ENCODE peak calls at places on chromosomes 13 and 19, in seven cellular contexts. O, Z, I, A, Q, F and V are unnamed samples.

GRCh38 chr19:39813264-39813998 is 20.5 kb downstream of the DYRK1B start:
- DNase-seq in Z (no peak), A (no peak), I (no peak), O (no peak), Q (no peak), F (no peak), V (no peak)

GRCh38 chr13:78732445-78733017 is 73.6 kb upstream of the OBI1 start:
- DNase-seq in F (no peak), I (no peak), O (no peak), Z (no peak), Q (no peak), A (no peak), V (no peak)

GRCh38 chr13:93450226-93450625 is 223.6 kb downstream of the GPC6 start:
- DNase-seq in Q (no peak), F (no peak), Z (peak; percentile 34), O (no peak), I (no peak), A (no peak), V (no peak)

GRCh38 chr13:46751811-46752635 is 44.9 kb downstream of the ESD start:
- DNase-seq in A (no peak), I (no peak), F (no peak), O (no peak), Z (no peak), Q (no peak), V (no peak)

GRCh38 chr13:23579072-23579885 is 9.1 kb downstream of the TNFRSF19 start:
- DNase-seq in F (peak; percentile 81), Z (peak; percentile 53), A (peak; percentile 92), O (peak; percentile 39), Q (peak; percentile 95), I (peak; percentile 95), V (peak; percentile 91)

GRCh38 chr13:48192536-48192935 is 40.5 kb upstream of the ITM2B start:
- DNase-seq in A (no peak), Z (no peak), O (no peak), F (no peak), Q (no peak), I (no peak), V (no peak)

GRCh38 chr13:112095354-112095753 is 28.4 kb downstream of the SOX1 start:
- DNase-seq in Q (no peak), I (no peak), O (no peak), A (no peak), F (no peak), Z (no peak), V (no peak)

GRCh38 chr13:113348591-113348990 is 15.3 kb downstream of the GRTP1 start:
- DNase-seq in F (no peak), O (no peak), Q (no peak), A (no peak), I (no peak), Z (no peak), V (no peak)

GRCh38 chr19:46944918-46945628 is 74.6 kb upstream of the NPAS1 start:
- DNase-seq in F (peak; percentile 50), O (peak; percentile 49), Q (peak; percentile 81), A (peak; percentile 56), I (no peak), Z (no peak), V (no peak)

GRCh38 chr19:19485161-19485997 is 30.0 kb downstream of the TSSK6 start:
- DNase-seq in Z (no peak), O (no peak), Q (no peak), F (no peak), I (no peak), A (no peak), V (no peak)

GRCh38 chr13:112652512-112653458 is 37.1 kb upstream of the ATP11A start:
- DNase-seq in O (no peak), A (no peak), Q (no peak), I (no peak), Z (no peak), F (no peak), V (peak; percentile 22)

GRCh38 chr19:31266731-31267130 is 82.5 kb downstream of the TSHZ3 start:
- DNase-seq in Z (no peak), O (no peak), I (no peak), F (no peak), Q (no peak), A (no peak), V (no peak)

GRCh38 chr19:7668842-7669241 is at the start of gene RETN:
- DNase-seq in A (no peak), Z (no peak), F (no peak), O (no peak), Q (no peak), I (no peak), V (no peak)

GRCh38 chr13:88637935-88638334 is 966.8 kb downstream of the SLITRK5 start:
- DNase-seq in I (no peak), Z (no peak), Q (no peak), A (no peak), F (no peak), O (no peak), V (no peak)

GRCh38 chr13:109151255-109151654 is 521.8 kb downstream of the MYO16 start:
- DNase-seq in F (no peak), I (no peak), A (no peak), Q (no peak), Z (no peak), O (no peak), V (no peak)

GRCh38 chr13:111129465-111130110 is 14.5 kb downstream of the ARHGEF7 start:
- DNase-seq in Z (no peak), F (no peak), O (no peak), I (no peak), Q (no peak), A (no peak), V (no peak)

GRCh38 chr13:60765700-60766411 is 368.8 kb downstream of the TDRD3 start:
- DNase-seq in Q (peak; percentile 31), I (no peak), Z (no peak), A (no peak), O (no peak), F (no peak), V (no peak)

GRCh38 chr19:53908933-53909415 is at the start of gene CACNG7:
- DNase-seq in O (no peak), Q (peak; percentile 74), F (no peak), A (no peak), I (no peak), Z (no peak), V (no peak)

GRCh38 chr19:36379510-36379819 is 464 bp upstream of the ZFP14 start:
- DNase-seq in A (no peak), Z (no peak), F (no peak), O (no peak), I (no peak), Q (no peak), V (no peak)

GRCh38 chr13:20128459-20128927 is 32.4 kb downstream of the GJA3 start:
- DNase-seq in Z (no peak), A (no peak), Q (peak; percentile 51), I (no peak), F (peak; percentile 40), O (no peak), V (no peak)